ENCODE peak calls at places on chromosomes 11 and 22, in seven cellular contexts. One of them, this sample, is unnamed.

GRCh38 chr11:128837627-128838026 is 29.5 kb downstream of the KCNJ1 start:
- DNase-seq in cardiac muscle cell: no peak
- DNase-seq in endothelial cell of umbilical vein: peak
- DNase-seq in A673: no peak
- DNase-seq in cardiac fibroblast: peak
- DNase-seq in GM23248: no peak
- DNase-seq in brain microvascular endothelial cell: no peak
- DNase-seq in this sample: no peak

GRCh38 chr11:14308114-14308896 is 50.7 kb downstream of the RRAS2 start:
- DNase-seq in cardiac muscle cell: peak
- DNase-seq in endothelial cell of umbilical vein: peak
- DNase-seq in A673: peak
- DNase-seq in cardiac fibroblast: peak
- DNase-seq in GM23248: peak
- DNase-seq in brain microvascular endothelial cell: peak
- DNase-seq in this sample: no peak

GRCh38 chr11:18768472-18768901 is 23.1 kb downstream of the PTPN5 start:
- DNase-seq in cardiac muscle cell: no peak
- DNase-seq in endothelial cell of umbilical vein: no peak
- DNase-seq in A673: no peak
- DNase-seq in cardiac fibroblast: no peak
- DNase-seq in GM23248: no peak
- DNase-seq in brain microvascular endothelial cell: no peak
- DNase-seq in this sample: no peak

GRCh38 chr11:1422481-1422880 is 32.7 kb downstream of the BRSK2 start:
- DNase-seq in cardiac muscle cell: peak
- DNase-seq in endothelial cell of umbilical vein: no peak
- DNase-seq in A673: no peak
- DNase-seq in cardiac fibroblast: no peak
- DNase-seq in GM23248: peak
- DNase-seq in brain microvascular endothelial cell: no peak
- DNase-seq in this sample: no peak

GRCh38 chr11:13271060-13271693 is 6.4 kb upstream of the BMAL1 start:
- DNase-seq in cardiac muscle cell: no peak
- DNase-seq in endothelial cell of umbilical vein: no peak
- DNase-seq in A673: no peak
- DNase-seq in cardiac fibroblast: no peak
- DNase-seq in GM23248: no peak
- DNase-seq in brain microvascular endothelial cell: no peak
- DNase-seq in this sample: no peak

GRCh38 chr22:41106122-41106968 is 14.0 kb downstream of the EP300 start:
- DNase-seq in cardiac muscle cell: no peak
- DNase-seq in endothelial cell of umbilical vein: no peak
- DNase-seq in A673: no peak
- DNase-seq in cardiac fibroblast: peak
- DNase-seq in GM23248: no peak
- DNase-seq in brain microvascular endothelial cell: peak
- DNase-seq in this sample: no peak

GRCh38 chr11:9276571-9276970 is 11.4 kb upstream of the DENND5A start:
- DNase-seq in cardiac muscle cell: no peak
- DNase-seq in endothelial cell of umbilical vein: no peak
- DNase-seq in A673: peak
- DNase-seq in cardiac fibroblast: no peak
- DNase-seq in GM23248: no peak
- DNase-seq in brain microvascular endothelial cell: no peak
- DNase-seq in this sample: peak

GRCh38 chr11:7605544-7605943 is 67.8 kb downstream of the CYB5R2 start:
- DNase-seq in cardiac muscle cell: no peak
- DNase-seq in endothelial cell of umbilical vein: peak
- DNase-seq in A673: no peak
- DNase-seq in cardiac fibroblast: peak
- DNase-seq in GM23248: peak
- DNase-seq in brain microvascular endothelial cell: peak
- DNase-seq in this sample: no peak

GRCh38 chr22:21726650-21727049 is 8.9 kb downstream of the YPEL1 start:
- DNase-seq in cardiac muscle cell: peak
- DNase-seq in endothelial cell of umbilical vein: no peak
- DNase-seq in A673: peak
- DNase-seq in cardiac fibroblast: no peak
- DNase-seq in GM23248: no peak
- DNase-seq in brain microvascular endothelial cell: no peak
- DNase-seq in this sample: peak

GRCh38 chr11:46855167-46855566 is 9.1 kb upstream of the CKAP5 start:
- DNase-seq in cardiac muscle cell: no peak
- DNase-seq in endothelial cell of umbilical vein: no peak
- DNase-seq in A673: no peak
- DNase-seq in cardiac fibroblast: peak
- DNase-seq in GM23248: no peak
- DNase-seq in brain microvascular endothelial cell: peak
- DNase-seq in this sample: no peak

GRCh38 chr22:49196046-49196511 is 631.6 kb downstream of the BRD1 start:
- DNase-seq in cardiac muscle cell: no peak
- DNase-seq in endothelial cell of umbilical vein: no peak
- DNase-seq in A673: no peak
- DNase-seq in cardiac fibroblast: no peak
- DNase-seq in GM23248: no peak
- DNase-seq in brain microvascular endothelial cell: no peak
- DNase-seq in this sample: no peak

GRCh38 chr11:110858556-110858921 is 146.3 kb upstream of the ARHGAP20 start:
- DNase-seq in cardiac muscle cell: no peak
- DNase-seq in endothelial cell of umbilical vein: no peak
- DNase-seq in A673: no peak
- DNase-seq in cardiac fibroblast: peak
- DNase-seq in GM23248: peak
- DNase-seq in brain microvascular endothelial cell: no peak
- DNase-seq in this sample: no peak

GRCh38 chr22:25013634-25014033 is 61.1 kb downstream of the KIAA1671 start:
- DNase-seq in cardiac muscle cell: no peak
- DNase-seq in endothelial cell of umbilical vein: peak
- DNase-seq in A673: no peak
- DNase-seq in cardiac fibroblast: peak
- DNase-seq in GM23248: no peak
- DNase-seq in brain microvascular endothelial cell: no peak
- DNase-seq in this sample: no peak

GRCh38 chr11:62553839-62554361 is 7.3 kb upstream of the AHNAK start:
- DNase-seq in cardiac muscle cell: no peak
- DNase-seq in endothelial cell of umbilical vein: no peak
- DNase-seq in A673: peak
- DNase-seq in cardiac fibroblast: peak
- DNase-seq in GM23248: peak
- DNase-seq in brain microvascular endothelial cell: peak
- DNase-seq in this sample: no peak

GRCh38 chr11:102171101-102171500 is 60.9 kb downstream of the YAP1 start:
- DNase-seq in cardiac muscle cell: no peak
- DNase-seq in endothelial cell of umbilical vein: peak
- DNase-seq in A673: no peak
- DNase-seq in cardiac fibroblast: peak
- DNase-seq in GM23248: peak
- DNase-seq in brain microvascular endothelial cell: no peak
- DNase-seq in this sample: no peak

GRCh38 chr22:33867118-33867863 is 53.0 kb downstream of the LARGE1 start:
- DNase-seq in cardiac muscle cell: no peak
- DNase-seq in endothelial cell of umbilical vein: no peak
- DNase-seq in A673: no peak
- DNase-seq in cardiac fibroblast: peak
- DNase-seq in GM23248: peak
- DNase-seq in brain microvascular endothelial cell: peak
- DNase-seq in this sample: no peak

GRCh38 chr11:126419801-126420729 is 64.6 kb downstream of the ST3GAL4 start:
- DNase-seq in cardiac muscle cell: no peak
- DNase-seq in endothelial cell of umbilical vein: peak
- DNase-seq in A673: no peak
- DNase-seq in cardiac fibroblast: peak
- DNase-seq in GM23248: no peak
- DNase-seq in brain microvascular endothelial cell: peak
- DNase-seq in this sample: no peak

GRCh38 chr11:72483412-72484186 is 49.3 kb upstream of the CLPB start:
- DNase-seq in cardiac muscle cell: no peak
- DNase-seq in endothelial cell of umbilical vein: peak
- DNase-seq in A673: peak
- DNase-seq in cardiac fibroblast: peak
- DNase-seq in GM23248: peak
- DNase-seq in brain microvascular endothelial cell: peak
- DNase-seq in this sample: no peak

GRCh38 chr11:121841487-121842167 is 274.4 kb downstream of the BLID start:
- DNase-seq in cardiac muscle cell: no peak
- DNase-seq in endothelial cell of umbilical vein: peak
- DNase-seq in A673: peak
- DNase-seq in cardiac fibroblast: peak
- DNase-seq in GM23248: peak
- DNase-seq in brain microvascular endothelial cell: peak
- DNase-seq in this sample: no peak

GRCh38 chr11:20156876-20157613 is 3.2 kb downstream of the DBX1 start:
- DNase-seq in cardiac muscle cell: no peak
- DNase-seq in endothelial cell of umbilical vein: no peak
- DNase-seq in A673: no peak
- DNase-seq in cardiac fibroblast: no peak
- DNase-seq in GM23248: no peak
- DNase-seq in brain microvascular endothelial cell: no peak
- DNase-seq in this sample: peak

GRCh38 chr11:64234840-64235379 is 526 bp downstream of the VEGFB start:
- DNase-seq in cardiac muscle cell: peak
- DNase-seq in endothelial cell of umbilical vein: no peak
- DNase-seq in A673: peak
- DNase-seq in cardiac fibroblast: no peak
- DNase-seq in GM23248: peak
- DNase-seq in brain microvascular endothelial cell: no peak
- DNase-seq in this sample: peak

GRCh38 chr22:44523981-44524759 is 26.1 kb upstream of the RTL6 start:
- DNase-seq in cardiac muscle cell: peak
- DNase-seq in endothelial cell of umbilical vein: no peak
- DNase-seq in A673: peak
- DNase-seq in cardiac fibroblast: peak
- DNase-seq in GM23248: peak
- DNase-seq in brain microvascular endothelial cell: peak
- DNase-seq in this sample: no peak

GRCh38 chr22:40525250-40525884 is 111.2 kb downstream of the MRTFA start:
- DNase-seq in cardiac muscle cell: peak
- DNase-seq in endothelial cell of umbilical vein: peak
- DNase-seq in A673: peak
- DNase-seq in cardiac fibroblast: peak
- DNase-seq in GM23248: peak
- DNase-seq in brain microvascular endothelial cell: peak
- DNase-seq in this sample: peak

DNA sequence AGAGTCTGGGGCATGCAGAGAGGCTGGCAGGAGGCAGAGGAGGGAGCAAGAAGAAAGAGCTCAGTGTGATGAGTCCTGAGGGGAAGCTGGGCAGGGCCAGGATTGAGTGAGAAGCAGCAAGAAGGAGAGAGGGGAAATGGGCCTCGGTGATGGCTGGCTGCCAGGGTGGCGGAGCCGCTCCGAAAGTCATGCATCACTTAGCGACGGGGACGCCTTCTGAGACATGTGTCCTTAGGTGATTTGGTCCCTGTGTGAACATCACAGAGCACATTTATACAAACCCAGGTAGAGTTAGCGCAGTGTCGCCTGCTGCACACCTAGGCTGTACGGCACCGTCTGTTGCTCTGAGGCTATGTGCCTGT is 15.1 kb downstream of the TBC1D22A start:
- DNase-seq in cardiac muscle cell: no peak
- DNase-seq in endothelial cell of umbilical vein: no peak
- DNase-seq in A673: peak
- DNase-seq in cardiac fibroblast: no peak
- DNase-seq in GM23248: no peak
- DNase-seq in brain microvascular endothelial cell: no peak
- DNase-seq in this sample: peak
- H3K4me3 ChIP-seq in cardiac muscle cell: no peak
- H3K4me3 ChIP-seq in endothelial cell of umbilical vein: no peak
- H3K4me3 ChIP-seq in A673: no peak
- H3K4me3 ChIP-seq in cardiac fibroblast: no peak
- H3K4me3 ChIP-seq in GM23248: no peak
- H3K4me3 ChIP-seq in brain microvascular endothelial cell: no peak
- H3K4me3 ChIP-seq in this sample: peak

DNA sequence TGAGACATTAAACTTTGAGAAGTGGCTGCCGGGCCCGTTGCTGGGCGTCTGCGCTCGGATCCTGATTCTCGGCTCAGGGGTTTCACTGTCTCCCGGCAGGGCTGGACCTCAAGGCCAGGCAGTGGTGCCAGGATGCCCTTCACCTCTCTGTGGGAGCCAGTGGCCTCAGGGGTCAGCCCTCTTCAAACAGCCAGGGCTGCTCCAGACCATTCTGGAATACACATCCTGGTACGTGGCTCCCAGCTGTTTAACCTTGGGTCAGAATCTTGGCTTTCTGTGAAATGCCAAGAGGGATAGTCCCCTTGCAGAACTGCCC is 70.5 kb downstream of the MPPED1 start:
- DNase-seq in cardiac muscle cell: no peak
- DNase-seq in endothelial cell of umbilical vein: no peak
- DNase-seq in A673: no peak
- DNase-seq in cardiac fibroblast: no peak
- DNase-seq in GM23248: no peak
- DNase-seq in brain microvascular endothelial cell: no peak
- DNase-seq in this sample: no peak
- H3K4me3 ChIP-seq in cardiac muscle cell: no peak
- H3K4me3 ChIP-seq in endothelial cell of umbilical vein: no peak
- H3K4me3 ChIP-seq in A673: no peak
- H3K4me3 ChIP-seq in cardiac fibroblast: no peak
- H3K4me3 ChIP-seq in GM23248: no peak
- H3K4me3 ChIP-seq in brain microvascular endothelial cell: no peak
- H3K4me3 ChIP-seq in this sample: no peak

GRCh38 chr11:124745270-124745834 is 5.6 kb downstream of the NRGN start:
- DNase-seq in cardiac muscle cell: no peak
- DNase-seq in endothelial cell of umbilical vein: no peak
- DNase-seq in A673: no peak
- DNase-seq in cardiac fibroblast: no peak
- DNase-seq in GM23248: no peak
- DNase-seq in brain microvascular endothelial cell: no peak
- DNase-seq in this sample: no peak
- H3K4me3 ChIP-seq in cardiac muscle cell: peak
- H3K4me3 ChIP-seq in endothelial cell of umbilical vein: no peak
- H3K4me3 ChIP-seq in A673: peak
- H3K4me3 ChIP-seq in cardiac fibroblast: no peak
- H3K4me3 ChIP-seq in GM23248: no peak
- H3K4me3 ChIP-seq in brain microvascular endothelial cell: peak
- H3K4me3 ChIP-seq in this sample: no peak

GRCh38 chr22:50296658-50297490 is 10.6 kb downstream of the PLXNB2 start:
- DNase-seq in cardiac muscle cell: no peak
- DNase-seq in endothelial cell of umbilical vein: no peak
- DNase-seq in A673: no peak
- DNase-seq in cardiac fibroblast: no peak
- DNase-seq in GM23248: no peak
- DNase-seq in brain microvascular endothelial cell: no peak
- DNase-seq in this sample: no peak

GRCh38 chr22:50294319-50294656 is 13.2 kb downstream of the PLXNB2 start:
- DNase-seq in cardiac muscle cell: no peak
- DNase-seq in endothelial cell of umbilical vein: no peak
- DNase-seq in A673: no peak
- DNase-seq in cardiac fibroblast: no peak
- DNase-seq in GM23248: peak
- DNase-seq in brain microvascular endothelial cell: no peak
- DNase-seq in this sample: no peak

GRCh38 chr22:50292643-50293440 is 14.6 kb downstream of the PLXNB2 start:
- DNase-seq in cardiac muscle cell: no peak
- DNase-seq in endothelial cell of umbilical vein: no peak
- DNase-seq in A673: no peak
- DNase-seq in cardiac fibroblast: no peak
- DNase-seq in GM23248: no peak
- DNase-seq in brain microvascular endothelial cell: no peak
- DNase-seq in this sample: no peak

GRCh38 chr22:50289942-50290630 is 17.4 kb downstream of the PLXNB2 start:
- DNase-seq in cardiac muscle cell: no peak
- DNase-seq in endothelial cell of umbilical vein: no peak
- DNase-seq in A673: no peak
- DNase-seq in cardiac fibroblast: no peak
- DNase-seq in GM23248: no peak
- DNase-seq in brain microvascular endothelial cell: no peak
- DNase-seq in this sample: no peak

GRCh38 chr22:50293441-50294318 is 13.8 kb downstream of the PLXNB2 start:
- DNase-seq in cardiac muscle cell: peak
- DNase-seq in endothelial cell of umbilical vein: peak
- DNase-seq in A673: peak
- DNase-seq in cardiac fibroblast: peak
- DNase-seq in GM23248: peak
- DNase-seq in brain microvascular endothelial cell: peak
- DNase-seq in this sample: no peak
- H3K4me3 ChIP-seq in cardiac muscle cell: no peak
- H3K4me3 ChIP-seq in endothelial cell of umbilical vein: peak
- H3K4me3 ChIP-seq in A673: peak
- H3K4me3 ChIP-seq in cardiac fibroblast: no peak
- H3K4me3 ChIP-seq in GM23248: peak
- H3K4me3 ChIP-seq in brain microvascular endothelial cell: peak
- H3K4me3 ChIP-seq in this sample: peak